ENCODE peak calls at places on chromosomes 3 and 15, in four cellular contexts. H, W, C and Z are unnamed samples.

GRCh38 chr15:88647362-88648105 is 8.7 kb downstream of the ISG20 start:
- DNase-seq in C (no peak), H (no peak), W (no peak), Z (no peak)

GRCh38 chr3:159057621-159058020 is 255.8 kb downstream of the MFSD1 start:
- DNase-seq in C (no peak), W (no peak), H (no peak), Z (no peak)

GRCh38 chr15:39582286-39582976 is 1.6 kb downstream of the THBS1 start:
- DNase-seq in W (no peak), H (no peak), C (no peak), Z (no peak)

GRCh38 chr3:8589880-8590556 is 54.6 kb downstream of the SSUH2 start:
- DNase-seq in H (no peak), C (peak; percentile 30), W (no peak), Z (no peak)

GRCh38 chr3:127016043-127016343 is 33.1 kb downstream of the PLXNA1 start:
- DNase-seq in H (no peak), W (no peak), C (no peak), Z (no peak)

GRCh38 chr3:107987036-107987557 is 103.7 kb downstream of the CD47 start:
- DNase-seq in C (peak; percentile 91), W (no peak), H (no peak), Z (no peak)

GRCh38 chr15:40746916-40747418 is 8.1 kb downstream of the RMDN3 start:
- DNase-seq in W (no peak), C (no peak), H (no peak), Z (no peak)

GRCh38 chr15:98280576-98280975 is 320.1 kb downstream of the ARRDC4 start:
- DNase-seq in C (no peak), W (no peak), H (no peak), Z (no peak)

GRCh38 chr3:150451329-150452084 is 43.4 kb downstream of the TSC22D2 start:
- DNase-seq in H (no peak), C (no peak), W (peak; percentile 83), Z (no peak)

GRCh38 chr3:46862689-46863020 is 589 bp downstream of the MYL3 start:
- DNase-seq in H (no peak), W (no peak), C (no peak), Z (no peak)

GRCh38 chr3:172154768-172155649 is 115.6 kb downstream of the FNDC3B start:
- DNase-seq in W (no peak), C (no peak), H (no peak), Z (no peak)

GRCh38 chr3:102225407-102226132 is 209.2 kb upstream of the ZPLD1 start:
- DNase-seq in H (peak; percentile 29), W (peak; percentile 11), C (peak; percentile 64), Z (no peak)

GRCh38 chr3:161649900-161650484 is 153.4 kb downstream of the OTOL1 start:
- DNase-seq in W (no peak), H (no peak), C (no peak), Z (no peak)

GRCh38 chr3:16838561-16838960 is 46.2 kb upstream of the PLCL2 start:
- DNase-seq in H (no peak), C (no peak), W (no peak), Z (no peak)

GRCh38 chr3:127970966-127971592 is 56.0 kb downstream of the KBTBD12 start:
- DNase-seq in C (peak; percentile 18), H (peak; percentile 56), W (peak; percentile 38), Z (no peak)

GRCh38 chr15:39466428-39466827 is 114.5 kb upstream of the THBS1 start:
- DNase-seq in W (peak; percentile 28), C (no peak), H (no peak), Z (no peak)

GRCh38 chr3:100042144-100042543 is 72.2 kb downstream of the FILIP1L start:
- DNase-seq in C (peak; percentile 78), W (no peak), H (no peak), Z (no peak)

GRCh38 chr15:98177950-98178848 is 217.7 kb downstream of the ARRDC4 start:
- DNase-seq in C (peak; percentile 6), H (peak; percentile 17), W (peak; percentile 69), Z (peak; percentile 33)

GRCh38 chr3:41267975-41268640 is 68.8 kb downstream of the CTNNB1 start:
- DNase-seq in H (no peak), C (peak; percentile 78), W (peak; percentile 87), Z (no peak)

GRCh38 chr15:28914046-28914445 is 28.3 kb downstream of the APBA2 start:
- DNase-seq in C (no peak), H (no peak), W (no peak), Z (no peak)

GRCh38 chr3:156620260-156620659 is 54.1 kb upstream of the TIPARP start:
- DNase-seq in H (no peak), W (peak; percentile 82), C (no peak), Z (no peak)

GRCh38 chr15:87619161-87619960 is 637.2 kb downstream of the NTRK3 start:
- DNase-seq in H (no peak), C (peak; percentile 26), W (peak; percentile 63), Z (no peak)

GRCh38 chr15:29095746-29096145 is 173.9 kb downstream of the NSMCE3 start:
- DNase-seq in W (no peak), H (no peak), C (no peak), Z (no peak)

GRCh38 chr3:195800240-195800639 is 11.5 kb downstream of the MUC4 start:
- DNase-seq in H (no peak), W (no peak), C (no peak), Z (no peak)

GRCh38 chr3:190303887-190304286 is 18.4 kb downstream of the CLDN1 start:
- DNase-seq in W (no peak), H (no peak), C (no peak), Z (no peak)

GRCh38 chr15:40146037-40146436 is 14.8 kb upstream of the BUB1B start:
- DNase-seq in W (no peak), H (no peak), C (no peak), Z (no peak)

GRCh38 chr3:194811118-194811517 is 125.4 kb downstream of the FAM43A start:
- DNase-seq in H (no peak), C (no peak), W (no peak), Z (no peak)

GRCh38 chr15:59371458-59372351 is 966 bp downstream of the MYO1E start:
- DNase-seq in C (no peak), H (peak; percentile 59), W (no peak), Z (peak; percentile 46)

GRCh38 chr3:134516905-134517304 is 31.0 kb downstream of the CEP63 start:
- DNase-seq in H (no peak), W (no peak), C (no peak), Z (no peak)

GRCh38 chr15:74318376-74319137 is 48.9 kb downstream of the CYP11A1 start:
- DNase-seq in H (no peak), W (no peak), C (no peak), Z (no peak)

GRCh38 chr3:115912372-115912771 is 289.1 kb downstream of the GAP43 start:
- DNase-seq in W (no peak), H (no peak), C (no peak), Z (no peak)

GRCh38 chr15:79816565-79816964 is 80.2 kb downstream of the MTHFS start:
- DNase-seq in W (peak; percentile 17), C (no peak), H (no peak), Z (no peak)

GRCh38 chr3:58755153-58755552 is 88.6 kb upstream of the FAM3D start:
- DNase-seq in C (no peak), W (no peak), H (no peak), Z (no peak)

GRCh38 chr3:13665582-13666226 is 116.8 kb downstream of the FBLN2 start:
- DNase-seq in H (no peak), W (no peak), C (no peak), Z (no peak)

GRCh38 chr3:104437131-104437750 is 929.5 kb upstream of the ALCAM start:
- DNase-seq in W (no peak), C (peak; percentile 8), H (no peak), Z (no peak)

GRCh38 chr15:62482715-62483429 is 317.8 kb upstream of the C2CD4B start:
- DNase-seq in C (no peak), H (peak; percentile 68), W (peak; percentile 42), Z (no peak)
- TF ChIP-seq CTCF in C (peak; percentile 37), H (peak; percentile 37), W (peak; percentile 34), Z (peak; percentile 36)

GRCh38 chr3:67943546-67943945 is 289.1 kb upstream of the SUCLG2 start:
- DNase-seq in C (no peak), W (no peak), H (no peak), Z (no peak)

GRCh38 chr3:67937498-67938118 is 283.2 kb upstream of the SUCLG2 start:
- DNase-seq in C (no peak), H (no peak), W (no peak), Z (no peak)

GRCh38 chr3:67941433-67942030 is 287.1 kb upstream of the SUCLG2 start:
- DNase-seq in H (no peak), C (no peak), W (no peak), Z (no peak)

GRCh38 chr3:67940200-67940952 is 286.0 kb upstream of the SUCLG2 start:
- DNase-seq in H (no peak), C (no peak), W (no peak), Z (no peak)
- TF ChIP-seq CTCF in H (no peak), C (no peak), W (no peak), Z (no peak)

GRCh38 chr3:42581709-42582473 is at the start of gene SEC22C:
- DNase-seq in C (peak; percentile 59), H (peak; percentile 99), W (peak; percentile 99), Z (peak; percentile 96)
- TF ChIP-seq CTCF in C (peak; percentile 19), H (peak; percentile 56), W (peak; percentile 89), Z (no peak)

GRCh38 chr15:90159213-90159612 is 41.9 kb upstream of the SEMA4B start:
- DNase-seq in H (no peak), C (no peak), W (no peak), Z (no peak)

GRCh38 chr15:90162956-90163355 is 38.2 kb upstream of the SEMA4B start:
- DNase-seq in H (no peak), C (no peak), W (no peak), Z (no peak)

GRCh38 chr15:90165157-90165556 is 36.0 kb upstream of the SEMA4B start:
- DNase-seq in W (no peak), H (no peak), C (no peak), Z (no peak)

GRCh38 chr15:90160781-90161727 is 40.1 kb upstream of the SEMA4B start:
- DNase-seq in W (no peak), C (no peak), H (no peak), Z (no peak)

DNA sequence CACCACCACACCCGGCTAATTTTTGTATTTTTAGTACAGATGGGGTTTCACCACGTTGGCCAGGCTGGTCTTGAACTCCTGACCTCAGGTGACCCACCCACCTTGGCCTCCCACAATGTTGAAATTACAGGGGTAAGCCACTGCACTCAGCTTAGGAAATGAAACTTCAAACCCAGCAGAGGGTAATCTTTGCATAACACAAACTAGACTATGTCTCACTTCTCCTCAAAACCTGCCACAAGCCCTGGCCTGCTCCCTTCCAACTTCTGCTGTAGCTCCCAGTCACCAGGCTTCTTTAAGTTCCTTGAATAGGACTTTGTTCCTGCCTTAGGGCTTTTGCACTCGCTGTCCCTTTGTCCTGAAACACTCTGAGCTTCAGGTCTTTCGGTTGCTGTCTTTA is 39.2 kb upstream of the SEMA4B start:
- DNase-seq in C (no peak), W (no peak), H (no peak), Z (no peak)
- TF ChIP-seq CTCF in C (no peak), W (no peak), H (no peak), Z (no peak)